ENCODE peak calls at places on chromosomes 11 and 22, in nine cellular contexts. X, R, N, P, O, H, A, W and F are unnamed samples.

GRCh38 chr11:127919206-127920000 is 668.0 kb downstream of the ETS1 start:
- DNase-seq in X (no peak), R (peak; percentile 84), N (no peak), P (peak; percentile 94), O (no peak), H (peak; percentile 81), A (peak; percentile 39), W (no peak), F (peak; percentile 95)

GRCh38 chr11:49208006-49208721 is at the start of gene FOLH1:
- DNase-seq in X (no peak), R (no peak), N (no peak), P (no peak), O (no peak), H (peak; percentile 13), A (peak; percentile 18), W (peak; percentile 6), F (no peak)

GRCh38 chr22:17570851-17571631 is 7.7 kb downstream of the SLC25A18 start:
- DNase-seq in X (no peak), R (peak; percentile 83), N (no peak), P (peak; percentile 92), O (no peak), H (peak; percentile 36), A (peak; percentile 95), W (peak; percentile 81), F (peak; percentile 53)

GRCh38 chr11:59705281-59705680 is 8.4 kb downstream of the OR10V1 start:
- DNase-seq in X (no peak), R (no peak), N (no peak), P (peak; percentile 50), O (no peak), H (no peak), A (no peak), W (no peak), F (no peak)

GRCh38 chr22:46336119-46337078 is 885 bp downstream of the TRMU start:
- DNase-seq in X (peak; percentile 27), R (no peak), N (peak; percentile 3), P (peak; percentile 37), O (no peak), H (no peak), A (peak; percentile 11), W (no peak), F (peak; percentile 29)

GRCh38 chr22:47138898-47139789 is 376.7 kb downstream of the TBC1D22A start:
- DNase-seq in X (no peak), R (no peak), N (no peak), P (no peak), O (no peak), H (no peak), A (no peak), W (no peak), F (no peak)

GRCh38 chr22:45398214-45398613 is 15.2 kb downstream of the SMC1B start:
- DNase-seq in X (no peak), R (no peak), N (no peak), P (no peak), O (no peak), H (no peak), A (no peak), W (no peak), F (no peak)

GRCh38 chr11:58629857-58630256 is 7.4 kb downstream of the CNTF start:
- DNase-seq in X (no peak), R (peak; percentile 57), N (no peak), P (peak; percentile 62), O (no peak), H (no peak), A (peak; percentile 80), W (peak; percentile 41), F (peak; percentile 42)

GRCh38 chr11:126114486-126115252 is 52.0 kb upstream of the CDON start:
- DNase-seq in X (no peak), R (no peak), N (no peak), P (no peak), O (no peak), H (no peak), A (peak; percentile 59), W (no peak), F (no peak)